ENCODE peak calls at places on chromosomes 16 and 17, in seven cellular contexts. U, R, C, D, G, S and V are unnamed samples.

GRCh38 chr16:48541108-48541786 is 68.7 kb downstream of the N4BP1 start:
- DNase-seq in U (no peak), R (no peak), C (no peak), D (no peak), G (no peak), S (no peak), V (no peak)

GRCh38 chr16:10876799-10877341 is at the start of gene CIITA:
- DNase-seq in U (peak), R (no peak), C (no peak), D (peak), G (peak), S (peak), V (no peak)

GRCh38 chr16:1809281-1809801 is 15.8 kb upstream of the IGFALS start:
- DNase-seq in U (no peak), R (no peak), C (no peak), D (no peak), G (no peak), S (no peak), V (no peak)

GRCh38 chr16:53566568-53566967 is 63.6 kb upstream of the AKTIP start:
- DNase-seq in U (no peak), R (no peak), C (no peak), D (no peak), G (no peak), S (no peak), V (no peak)

GRCh38 chr17:1989135-1989534 is 36.0 kb downstream of the RTN4RL1 start:
- DNase-seq in U (no peak), R (no peak), C (no peak), D (no peak), G (no peak), S (peak), V (peak)

GRCh38 chr17:26962255-26963162 is 331.4 kb upstream of the WSB1 start:
- DNase-seq in U (no peak), R (no peak), C (no peak), D (no peak), G (no peak), S (no peak), V (no peak)

GRCh38 chr17:54891176-54891821 is 9.4 kb upstream of the TOM1L1 start:
- DNase-seq in U (no peak), R (peak), C (peak), D (no peak), G (no peak), S (peak), V (peak)

GRCh38 chr17:4738136-4739121 is 1.2 kb upstream of the ZMYND15 start:
- DNase-seq in U (no peak), R (no peak), C (no peak), D (no peak), G (peak), S (no peak), V (no peak)

GRCh38 chr16:22007509-22008214 is at the start of gene MOSMO:
- DNase-seq in U (peak), R (peak), C (peak), D (no peak), G (peak), S (no peak), V (peak)

GRCh38 chr17:77317091-77317519 is 176.3 kb downstream of the SEC14L1 start:
- DNase-seq in U (peak), R (no peak), C (no peak), D (no peak), G (no peak), S (no peak), V (peak)

GRCh38 chr17:28484296-28484695 is 10.9 kb downstream of the SLC13A2 start:
- DNase-seq in U (no peak), R (no peak), C (no peak), D (no peak), G (no peak), S (no peak), V (no peak)

GRCh38 chr17:38322156-38322779 is 21.5 kb downstream of the GPR179 start:
- DNase-seq in U (peak), R (peak), C (peak), D (no peak), G (peak), S (no peak), V (peak)

GRCh38 chr17:43020789-43021738 is 1.1 kb downstream of the VAT1 start:
- DNase-seq in U (no peak), R (peak), C (peak), D (peak), G (peak), S (no peak), V (peak)

GRCh38 chr17:19017804-19018599 is 13.4 kb upstream of the FAM83G start:
- DNase-seq in U (no peak), R (no peak), C (no peak), D (no peak), G (peak), S (no peak), V (no peak)

GRCh38 chr16:87830673-87831420 is 38.5 kb downstream of the SLC7A5 start:
- DNase-seq in U (no peak), R (no peak), C (no peak), D (no peak), G (peak), S (no peak), V (no peak)

GRCh38 chr17:35073183-35073790 is 9.8 kb upstream of the RFFL start:
- DNase-seq in U (no peak), R (no peak), C (no peak), D (no peak), G (peak), S (no peak), V (no peak)